ENCODE peak calls at places on chromosomes 5 and 9, in eight cellular contexts. Z is lung, O is adrenal gland, R is lower lobe of right lung, K is vagina, H is GM23248, I is iPS DF 6.9, P is SK-N-SH. Y is an unnamed sample.

GRCh38 chr5:84437673-84438315 is 53.1 kb upstream of the EDIL3 start:
- DNase-seq in I (no peak), O (no peak), H (peak; percentile 76), K (no peak), R (no peak), P (no peak), Z (no peak), Y (no peak)

GRCh38 chr5:127648997-127649550 is at the start of gene CTXN3:
- DNase-seq in H (no peak), P (no peak), R (no peak), Z (peak; percentile 51), I (no peak), K (no peak), O (no peak), Y (no peak)

GRCh38 chr5:109829331-109829730 is 139.6 kb downstream of the MAN2A1 start:
- DNase-seq in K (no peak), P (no peak), R (no peak), H (no peak), I (no peak), Z (no peak), O (no peak), Y (no peak)

GRCh38 chr5:138408023-138408422 is 30.8 kb upstream of the REEP2 start:
- DNase-seq in I (no peak), H (peak; percentile 6), K (no peak), Z (no peak), P (no peak), O (no peak), R (no peak), Y (peak; percentile 21)

GRCh38 chr5:54329731-54330709 is 19.6 kb upstream of the ARL15 start:
- DNase-seq in P (no peak), Z (no peak), I (no peak), H (peak; percentile 93), R (no peak), K (no peak), O (no peak), Y (peak; percentile 20)

GRCh38 chr9:101409079-101409477 is 10.4 kb downstream of the ZNF189 start:
- DNase-seq in Z (no peak), K (no peak), P (no peak), O (no peak), I (no peak), H (peak; percentile 30), R (no peak), Y (no peak)

GRCh38 chr5:117084052-117084451 is 509.4 kb upstream of the SEMA6A start:
- DNase-seq in H (no peak), P (no peak), R (no peak), O (no peak), Z (no peak), I (no peak), K (no peak), Y (no peak)

GRCh38 chr5:33310471-33310870 is 130.3 kb upstream of the TARS1 start:
- DNase-seq in O (no peak), P (no peak), R (no peak), H (peak; percentile 87), I (no peak), K (no peak), Z (no peak), Y (no peak)

GRCh38 chr5:171484460-171484899 is 65.0 kb downstream of the FGF18 start:
- DNase-seq in R (no peak), P (peak; percentile 82), O (peak; percentile 34), Z (no peak), K (no peak), I (no peak), H (peak; percentile 44), Y (peak; percentile 38)

GRCh38 chr9:134836406-134836970 is 44.1 kb upstream of the FCN2 start:
- DNase-seq in P (no peak), K (no peak), H (no peak), R (peak; percentile 31), I (no peak), Z (no peak), O (no peak), Y (no peak)

GRCh38 chr5:132807163-132807838 is 5.8 kb upstream of the SOWAHA start:
- DNase-seq in O (no peak), I (no peak), K (no peak), H (no peak), Z (no peak), R (no peak), P (no peak), Y (peak; percentile 93)

GRCh38 chr9:129653819-129654528 is 11.5 kb upstream of the PRRX2 start:
- DNase-seq in H (no peak), P (no peak), R (no peak), Z (no peak), I (no peak), O (no peak), K (no peak), Y (no peak)

DNA sequence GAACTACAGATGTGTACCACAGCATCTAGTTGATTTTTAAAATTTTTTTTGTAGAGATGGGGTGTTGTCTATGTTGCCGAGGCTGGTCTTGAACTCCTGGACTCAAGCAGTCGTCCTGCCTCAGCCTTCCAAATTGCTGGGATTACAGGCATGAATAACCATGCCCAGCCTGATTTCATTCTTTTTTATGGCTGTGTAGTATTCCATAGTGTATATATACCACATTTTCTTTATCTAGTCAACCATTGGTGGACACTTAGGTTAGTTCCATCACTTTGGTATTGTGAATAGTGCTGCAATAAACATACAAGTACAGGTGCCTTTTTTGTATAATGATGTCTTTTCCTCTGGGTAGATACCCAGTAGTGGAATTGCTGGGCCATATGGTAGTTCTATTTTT is 3.8 kb downstream of the RCL1 start:
- DNase-seq in I (no peak), H (no peak), K (no peak), Z (no peak), R (no peak), O (no peak), P (no peak), Y (no peak)
- H3K4me1 ChIP-seq in I (peaks cover 6% of the 10 kb centered on the region), H (peaks cover 6% of the 10 kb centered on the region), K (peaks cover 46% of the 10 kb centered on the region), Z (peaks cover 8% of the 10 kb centered on the region), R (peaks cover 53% of the 10 kb centered on the region), O (peaks cover 47% of the 10 kb centered on the region), P (no peaks in the 10 kb centered on the region), Y (no peaks in the 10 kb centered on the region)

GRCh38 chr5:77308154-77308960 is 97.9 kb downstream of the PDE8B start:
- DNase-seq in O (no peak), I (no peak), P (no peak), Z (no peak), K (no peak), R (no peak), H (no peak), Y (no peak)
- H3K4me3 ChIP-seq in O (no peak overlapping the region), I (no peak overlapping the region), P (no peak overlapping the region), Z (no peak overlapping the region), K (no peak overlapping the region), R (no peak overlapping the region), H (no peak overlapping the region), Y (no peak overlapping the region)

GRCh38 chr5:45684118-45684517 is 12.1 kb downstream of the HCN1 start:
- DNase-seq in I (no peak), P (no peak), Z (no peak), R (no peak), O (no peak), K (no peak), H (no peak), Y (no peak)
- H3K36me3 ChIP-seq in I (no peaks in the 10 kb centered on the region), P (no peaks in the 10 kb centered on the region), Z (no peaks in the 10 kb centered on the region), R (no peaks in the 10 kb centered on the region), O (no peaks in the 10 kb centered on the region), K (no peaks in the 10 kb centered on the region), H (no peaks in the 10 kb centered on the region), Y (no peaks in the 10 kb centered on the region)

DNA sequence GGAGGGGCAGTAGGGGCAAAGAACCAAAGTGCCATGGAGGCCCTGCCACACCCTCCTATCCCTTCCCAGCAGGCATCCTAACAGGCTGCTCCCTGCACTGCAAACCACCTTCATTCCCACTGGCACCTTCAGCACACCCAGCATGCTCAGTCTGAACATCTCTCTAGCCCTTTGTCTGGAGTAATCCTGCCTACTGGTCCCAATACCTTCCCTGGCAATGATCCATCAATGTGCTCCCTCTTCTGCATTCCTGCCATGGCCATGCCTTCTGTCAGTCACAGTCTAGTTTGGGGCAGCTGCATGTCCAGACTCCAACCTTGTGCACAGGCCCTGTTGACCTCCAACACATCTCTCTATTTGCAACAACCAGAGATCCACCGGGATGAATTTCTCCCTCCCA is 4.9 kb downstream of the MACROH2A1 start:
- DNase-seq in O (no peak), I (no peak), R (no peak), P (no peak), Z (no peak), K (peak; percentile 65), H (no peak), Y (no peak)
- H3K4me1 ChIP-seq in O (peaks cover 72% of the 10 kb centered on the region), I (no peaks in the 10 kb centered on the region), R (peaks cover 88% of the 10 kb centered on the region), P (peaks cover 25% of the 10 kb centered on the region), Z (peaks cover 36% of the 10 kb centered on the region), K (peaks cover 86% of the 10 kb centered on the region), H (peaks cover 53% of the 10 kb centered on the region), Y (peaks cover 19% of the 10 kb centered on the region)

GRCh38 chr5:180126716-180127681 is 55.4 kb upstream of the RNF130 start:
- DNase-seq in K (no peak), Z (peak; percentile 28), P (peak; percentile 92), I (no peak), H (peak; percentile 24), R (no peak), O (peak; percentile 32), Y (peak; percentile 31)
- H3K4me3 ChIP-seq in K (no peak overlapping the region), Z (no peak overlapping the region), P (peak overlapping the region; percentile 27), I (peak overlapping the region; percentile 12), H (no peak overlapping the region), R (no peak overlapping the region), O (no peak overlapping the region), Y (no peak overlapping the region)